ENCODE peak calls at places on chromosomes 13 and 19, in seven cellular contexts. W is H1, Q is HepG2, I is SK-N-SH, R is GM12878, E is K562, H is HCT116. T is an unnamed sample.

GRCh38 chr13:34430294-34430693 is 511.8 kb upstream of the NBEA start:
- DNase-seq in W (no peak), Q (no peak), I (no peak), R (no peak), E (no peak), H (no peak), T (no peak)

GRCh38 chr13:99955747-99956472 is 15.7 kb downstream of the ZIC5 start:
- DNase-seq in W (no peak), Q (no peak), I (no peak), R (no peak), E (no peak), H (no peak), T (no peak)

GRCh38 chr19:48588670-48589399 is 17.7 kb upstream of the SPACA4 start:
- DNase-seq in W (peak), Q (peak), I (peak), R (no peak), E (peak), H (peak), T (peak)

GRCh38 chr19:46271488-46272197 is 25.2 kb upstream of the HIF3A start:
- DNase-seq in W (no peak), Q (no peak), I (no peak), R (no peak), E (no peak), H (no peak), T (no peak)

GRCh38 chr19:3977242-3978143 is 6.6 kb upstream of the DAPK3 start:
- DNase-seq in W (no peak), Q (no peak), I (peak), R (no peak), E (no peak), H (no peak), T (no peak)

GRCh38 chr13:94173312-94173854 is 306.1 kb downstream of the DCT start:
- DNase-seq in W (no peak), Q (no peak), I (no peak), R (no peak), E (no peak), H (no peak), T (no peak)

GRCh38 chr13:41905600-41906254 is 55.2 kb downstream of the VWA8 start:
- DNase-seq in W (no peak), Q (peak), I (peak), R (no peak), E (peak), H (peak), T (peak)

GRCh38 chr19:2215281-2215751 is 20.8 kb downstream of the PLEKHJ1 start:
- DNase-seq in W (no peak), Q (no peak), I (no peak), R (no peak), E (no peak), H (no peak), T (no peak)

GRCh38 chr19:45401815-45402468 is 2.9 kb downstream of the PPP1R13L start:
- DNase-seq in W (no peak), Q (no peak), I (no peak), R (no peak), E (no peak), H (no peak), T (no peak)

GRCh38 chr19:47111081-47111589 is 2.4 kb downstream of the ZC3H4 start:
- DNase-seq in W (no peak), Q (no peak), I (peak), R (no peak), E (peak), H (no peak), T (no peak)

GRCh38 chr19:23957660-23958281 is 43.1 kb downstream of the ZNF726 start:
- DNase-seq in W (no peak), Q (no peak), I (no peak), R (no peak), E (no peak), H (peak), T (no peak)

GRCh38 chr19:33171222-33171795 is 22.8 kb upstream of the LRP3 start:
- DNase-seq in W (no peak), Q (no peak), I (no peak), R (no peak), E (no peak), H (no peak), T (no peak)

GRCh38 chr19:55585658-55586339 is 5.2 kb upstream of the ZNF579 start:
- DNase-seq in W (no peak), Q (peak), I (peak), R (no peak), E (no peak), H (no peak), T (no peak)

GRCh38 chr19:42032428-42032827 is 37.6 kb downstream of the GRIK5 start:
- DNase-seq in W (peak), Q (no peak), I (no peak), R (no peak), E (no peak), H (no peak), T (no peak)

GRCh38 chr19:29432677-29433076 is 93.1 kb upstream of the VSTM2B start:
- DNase-seq in W (no peak), Q (no peak), I (no peak), R (no peak), E (no peak), H (no peak), T (no peak)

GRCh38 chr19:51524661-51525264 is 6.7 kb downstream of the SIGLEC6 start:
- DNase-seq in W (no peak), Q (no peak), I (no peak), R (no peak), E (peak), H (no peak), T (no peak)

GRCh38 chr19:29774126-29774525 is 37.7 kb upstream of the CCNE1 start:
- DNase-seq in W (no peak), Q (no peak), I (no peak), R (no peak), E (no peak), H (no peak), T (no peak)

GRCh38 chr19:56142087-56142787 is 1.1 kb downstream of the ZNF444 start:
- DNase-seq in W (no peak), Q (peak), I (no peak), R (no peak), E (no peak), H (no peak), T (peak)

GRCh38 chr19:9645466-9645865 is 24.4 kb upstream of the ZNF561 start:
- DNase-seq in W (no peak), Q (no peak), I (no peak), R (no peak), E (peak), H (no peak), T (peak)

GRCh38 chr19:5899728-5900526 is 3.7 kb downstream of the NDUFA11 start:
- DNase-seq in W (no peak), Q (no peak), I (no peak), R (no peak), E (no peak), H (no peak), T (no peak)

GRCh38 chr19:8210660-8211101 is 1.5 kb downstream of the CERS4 start:
- DNase-seq in W (no peak), Q (no peak), I (no peak), R (no peak), E (no peak), H (no peak), T (peak)

GRCh38 chr19:2049741-2050348 is 1.2 kb downstream of the MKNK2 start:
- DNase-seq in W (no peak), Q (peak), I (peak), R (no peak), E (peak), H (no peak), T (peak)

GRCh38 chr13:67914535-67914934 is 684.4 kb upstream of the PCDH9 start:
- DNase-seq in W (no peak), Q (no peak), I (no peak), R (no peak), E (no peak), H (no peak), T (no peak)

GRCh38 chr13:28492527-28493367 is 2.2 kb downstream of the FLT1 start:
- DNase-seq in W (no peak), Q (no peak), I (no peak), R (peak), E (no peak), H (no peak), T (no peak)

GRCh38 chr13:114025432-114026127 is 51.7 kb upstream of the C13orf46 start:
- DNase-seq in W (no peak), Q (no peak), I (peak), R (no peak), E (no peak), H (no peak), T (no peak)

GRCh38 chr19:52391135-52391534 is 6.5 kb upstream of the ZNF528 start:
- DNase-seq in W (no peak), Q (no peak), I (no peak), R (no peak), E (peak), H (no peak), T (no peak)

GRCh38 chr13:48580185-48580803 is 47.4 kb upstream of the RCBTB2 start:
- DNase-seq in W (no peak), Q (peak), I (peak), R (no peak), E (peak), H (peak), T (no peak)

GRCh38 chr19:40585241-40585640 is 8.6 kb downstream of the SHKBP1 start:
- DNase-seq in W (no peak), Q (no peak), I (no peak), R (no peak), E (no peak), H (no peak), T (no peak)

GRCh38 chr19:44607049-44607448 is 6.3 kb upstream of the IGSF23 start:
- DNase-seq in W (no peak), Q (no peak), I (no peak), R (no peak), E (no peak), H (no peak), T (no peak)

GRCh38 chr13:43675577-43675976 is 111.2 kb downstream of the ENOX1 start:
- DNase-seq in W (no peak), Q (no peak), I (no peak), R (no peak), E (no peak), H (no peak), T (no peak)

GRCh38 chr19:41753936-41754529 is 1.3 kb upstream of the CEACAM6 start:
- DNase-seq in W (no peak), Q (peak), I (peak), R (no peak), E (peak), H (peak), T (peak)

GRCh38 chr19:52221831-52222375 is 32.1 kb downstream of the PPP2R1A start:
- DNase-seq in W (no peak), Q (no peak), I (no peak), R (no peak), E (no peak), H (no peak), T (no peak)

GRCh38 chr13:29846475-29847256 is 3.8 kb downstream of the UBL3 start:
- DNase-seq in W (no peak), Q (no peak), I (no peak), R (no peak), E (no peak), H (no peak), T (no peak)

GRCh38 chr13:28181413-28181812 is 43.1 kb downstream of the PAN3 start:
- DNase-seq in W (no peak), Q (no peak), I (no peak), R (no peak), E (no peak), H (peak), T (no peak)

GRCh38 chr13:34758628-34759027 is 183.4 kb upstream of the NBEA start:
- DNase-seq in W (no peak), Q (no peak), I (no peak), R (no peak), E (no peak), H (no peak), T (no peak)

GRCh38 chr13:39946769-39947168 is 291.3 kb downstream of the COG6 start:
- DNase-seq in W (no peak), Q (no peak), I (no peak), R (no peak), E (no peak), H (no peak), T (no peak)

GRCh38 chr13:39942901-39943273 is 287.4 kb downstream of the COG6 start:
- DNase-seq in W (peak), Q (peak), I (peak), R (peak), E (peak), H (peak), T (peak)

GRCh38 chr13:39943711-39944110 is 288.2 kb downstream of the COG6 start:
- DNase-seq in W (no peak), Q (no peak), I (no peak), R (no peak), E (no peak), H (no peak), T (no peak)

GRCh38 chr13:39942177-39942900 is 286.9 kb downstream of the COG6 start:
- DNase-seq in W (no peak), Q (no peak), I (no peak), R (no peak), E (no peak), H (no peak), T (peak)

DNA sequence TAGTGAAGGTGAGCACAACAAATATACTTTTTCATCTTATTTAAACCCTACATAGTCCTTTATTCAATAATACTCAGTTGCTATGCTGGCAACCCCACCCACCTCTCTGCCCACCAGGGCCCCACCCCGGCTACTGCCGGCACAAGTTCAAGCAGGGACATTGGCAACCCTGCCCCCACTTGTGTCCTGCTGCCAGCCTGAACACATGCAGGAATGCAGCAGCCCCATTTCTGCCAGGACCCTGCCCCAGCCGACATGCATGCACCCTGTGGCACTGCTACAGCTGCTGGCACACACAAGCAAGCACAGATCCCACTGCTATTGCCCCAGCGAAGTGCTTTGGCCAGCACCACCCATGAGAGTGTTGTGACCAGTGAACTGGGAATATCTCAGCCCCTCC is 289.8 kb downstream of the COG6 start:
- DNase-seq in W (no peak), Q (no peak), I (no peak), R (no peak), E (no peak), H (no peak), T (no peak)
- TF ChIP-seq JUND in W (no peak), Q (no peak), I (no peak), R (no peak), E (no peak), H (no peak), T (no peak)

GRCh38 chr19:11007376-11007775 is 46.5 kb downstream of the SMARCA4 start:
- DNase-seq in W (no peak), Q (no peak), I (no peak), R (no peak), E (no peak), H (no peak), T (no peak)

GRCh38 chr19:11008111-11008510 is 47.3 kb downstream of the SMARCA4 start:
- DNase-seq in W (no peak), Q (no peak), I (no peak), R (no peak), E (no peak), H (no peak), T (no peak)

GRCh38 chr19:11012507-11012906 is 51.7 kb downstream of the SMARCA4 start:
- DNase-seq in W (no peak), Q (no peak), I (no peak), R (no peak), E (no peak), H (no peak), T (no peak)

GRCh38 chr19:11013771-11014170 is 52.9 kb downstream of the SMARCA4 start:
- DNase-seq in W (no peak), Q (no peak), I (no peak), R (no peak), E (no peak), H (no peak), T (no peak)

DNA sequence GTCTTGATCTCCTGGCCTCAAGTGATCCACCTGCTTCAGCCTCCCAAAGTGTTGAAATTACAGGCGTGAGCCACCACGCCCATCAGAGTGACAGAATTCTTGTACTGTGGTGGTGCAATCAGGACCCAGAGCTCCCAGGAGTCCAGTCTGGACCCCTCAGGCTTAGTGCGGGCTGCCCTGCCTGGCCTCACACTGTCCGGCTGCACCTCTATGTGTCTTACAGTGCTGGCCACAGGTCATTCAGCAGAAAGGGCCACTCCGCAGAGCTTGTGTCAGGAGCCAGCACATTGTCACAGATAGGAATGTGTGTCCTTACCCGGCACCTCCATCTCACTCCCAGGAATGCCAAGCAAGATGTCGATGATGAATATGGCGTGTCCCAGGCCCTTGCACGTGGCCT is 49.2 kb downstream of the SMARCA4 start:
- DNase-seq in W (no peak), Q (no peak), I (no peak), R (no peak), E (no peak), H (no peak), T (no peak)
- TF ChIP-seq JUND in W (no peak), Q (no peak), I (no peak), R (no peak), E (no peak), H (no peak), T (no peak)

GRCh38 chr19:579842-580155 is 7.4 kb downstream of the BSG start:
- DNase-seq in W (no peak), Q (no peak), I (no peak), R (no peak), E (no peak), H (no peak), T (no peak)

GRCh38 chr19:582497-583197 is 7.0 kb upstream of the HCN2 start:
- DNase-seq in W (no peak), Q (no peak), I (no peak), R (no peak), E (peak), H (no peak), T (no peak)

GRCh38 chr19:579111-579841 is 6.9 kb downstream of the BSG start:
- DNase-seq in W (no peak), Q (no peak), I (no peak), R (no peak), E (no peak), H (no peak), T (no peak)

GRCh38 chr19:581399-582111 is 8.1 kb upstream of the HCN2 start:
- DNase-seq in W (no peak), Q (no peak), I (no peak), R (no peak), E (peak), H (no peak), T (no peak)

GRCh38 chr19:580274-580835 is 8.0 kb downstream of the BSG start:
- DNase-seq in W (no peak), Q (no peak), I (no peak), R (no peak), E (no peak), H (no peak), T (no peak)
- TF ChIP-seq JUND in W (no peak), Q (no peak), I (no peak), R (no peak), E (no peak), H (no peak), T (no peak)

GRCh38 chr13:40404967-40405716 is 261.3 kb downstream of the FOXO1 start:
- DNase-seq in W (no peak), Q (no peak), I (no peak), R (no peak), E (no peak), H (no peak), T (no peak)

GRCh38 chr13:40403509-40404241 is 262.8 kb downstream of the FOXO1 start:
- DNase-seq in W (no peak), Q (no peak), I (no peak), R (no peak), E (no peak), H (no peak), T (no peak)

GRCh38 chr13:40404407-40404806 is 262.0 kb downstream of the FOXO1 start:
- DNase-seq in W (no peak), Q (no peak), I (no peak), R (no peak), E (no peak), H (no peak), T (no peak)

GRCh38 chr13:40401911-40402776 is 264.3 kb downstream of the FOXO1 start:
- DNase-seq in W (no peak), Q (peak), I (no peak), R (peak), E (peak), H (peak), T (no peak)

DNA sequence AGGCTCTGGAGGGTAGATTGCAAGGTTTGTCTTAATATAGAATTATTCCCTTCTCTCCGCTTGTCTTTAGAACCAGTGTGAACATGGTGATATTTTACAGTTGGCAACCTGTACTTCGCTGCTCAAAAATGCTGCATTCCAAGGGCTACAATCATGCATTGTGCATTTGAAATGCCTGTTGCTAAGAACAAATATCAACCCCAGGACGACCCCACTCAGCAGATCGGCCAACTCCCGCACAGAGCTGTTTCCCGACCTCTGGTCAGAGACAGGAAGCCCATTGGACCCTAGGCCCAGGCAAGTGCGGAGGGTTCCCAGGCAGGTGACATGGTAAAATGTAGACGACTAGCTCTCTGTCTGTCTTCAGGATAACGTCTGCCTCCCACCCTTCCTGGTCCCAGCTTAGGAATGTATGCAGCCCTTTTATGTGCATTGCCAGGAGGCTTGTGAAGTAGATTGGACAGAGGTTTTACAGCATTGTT is 263.5 kb downstream of the FOXO1 start:
- DNase-seq in W (no peak), Q (peak), I (no peak), R (no peak), E (no peak), H (no peak), T (no peak)
- TF ChIP-seq JUND in W (no peak), Q (no peak), I (no peak), R (no peak), E (no peak), H (no peak), T (no peak)

DNA sequence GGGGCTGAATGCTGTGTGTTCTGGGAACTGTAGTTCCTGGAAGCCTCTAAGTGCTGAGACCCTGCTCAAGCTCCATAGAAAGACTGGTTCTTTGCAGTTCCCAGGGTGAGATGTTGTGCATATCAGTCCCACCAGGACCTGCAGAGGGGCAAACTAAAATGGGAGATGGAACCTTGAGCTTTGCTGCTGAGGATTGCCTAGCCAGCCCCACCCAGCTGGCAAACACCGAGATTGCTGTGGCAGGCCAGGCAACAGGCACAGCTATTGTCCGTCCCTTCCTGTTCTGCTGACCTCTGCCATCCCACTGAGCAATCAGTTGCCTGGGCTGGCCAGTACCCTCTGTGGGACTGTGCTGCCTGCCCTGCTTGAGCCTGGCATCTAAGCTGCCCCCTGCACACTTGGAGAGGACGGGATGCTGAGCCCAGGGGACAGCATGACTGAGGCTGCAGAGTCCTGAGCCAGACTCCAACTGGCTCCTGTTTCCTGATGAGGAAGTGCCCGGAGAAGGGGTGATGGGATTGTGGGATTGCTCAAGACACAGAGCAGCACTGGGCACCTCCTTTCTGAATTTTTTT is 1.5 kb upstream of the GIPC1 start:
- DNase-seq in W (no peak), Q (peak), I (no peak), R (no peak), E (peak), H (no peak), T (no peak)
- TF ChIP-seq JUND in W (no peak), Q (no peak), I (no peak), R (no peak), E (no peak), H (no peak), T (no peak)

GRCh38 chr13:64551755-64552154 is 2678.4 kb downstream of the PCDH9 start:
- DNase-seq in W (no peak), Q (no peak), I (no peak), R (no peak), E (no peak), H (no peak), T (no peak)
- TF ChIP-seq JUND in W (no peak), Q (no peak), I (peak), R (no peak), E (no peak), H (no peak), T (no peak)

T was measured in T47D.